ENCODE peak calls at places on chromosomes 1 and 21, in six cellular contexts. O, X, U, J, H and W are unnamed samples.

GRCh38 chr1:109499661-109500536 is 6.0 kb downstream of the CYB561D1 start:
- DNase-seq in O (peak), X (no peak), U (peak), J (no peak), H (peak), W (peak)

GRCh38 chr1:42479621-42480020 is 16.5 kb downstream of the CCDC30 start:
- DNase-seq in O (no peak), X (no peak), U (no peak), J (peak), H (no peak), W (peak)

GRCh38 chr1:181981821-181982220 is 79.7 kb downstream of the ZNF648 start:
- DNase-seq in O (no peak), X (no peak), U (no peak), J (no peak), H (no peak), W (no peak)

GRCh38 chr1:28926629-28927441 is 12.5 kb downstream of the EPB41 start:
- DNase-seq in O (peak), X (no peak), U (no peak), J (no peak), H (peak), W (no peak)

GRCh38 chr1:99645199-99645598 is 714 bp upstream of the PALMD start:
- DNase-seq in O (no peak), X (no peak), U (no peak), J (peak), H (peak), W (peak)

GRCh38 chr1:164721037-164721496 is 162.1 kb downstream of the PBX1 start:
- DNase-seq in O (no peak), X (no peak), U (no peak), J (no peak), H (no peak), W (no peak)

GRCh38 chr1:241600496-241600901 is 39.7 kb downstream of the CHML start:
- DNase-seq in O (no peak), X (no peak), U (no peak), J (no peak), H (no peak), W (no peak)

GRCh38 chr1:67700692-67701410 is 15.8 kb downstream of the GADD45A start:
- DNase-seq in O (no peak), X (no peak), U (peak), J (no peak), H (no peak), W (no peak)

GRCh38 chr1:82246050-82246449 is 445.3 kb downstream of the ADGRL2 start:
- DNase-seq in O (no peak), X (no peak), U (no peak), J (no peak), H (no peak), W (no peak)

GRCh38 chr1:213603087-213603486 is 384.7 kb upstream of the PROX1 start:
- DNase-seq in O (no peak), X (no peak), U (no peak), J (no peak), H (no peak), W (no peak)

GRCh38 chr1:117205368-117205767 is 5.4 kb downstream of the VTCN1 start:
- DNase-seq in O (no peak), X (no peak), U (no peak), J (no peak), H (no peak), W (peak)

GRCh38 chr1:18931731-18932130 is 24.7 kb downstream of the IFFO2 start:
- DNase-seq in O (no peak), X (no peak), U (no peak), J (no peak), H (no peak), W (no peak)

GRCh38 chr1:44827197-44828002 is 15.7 kb downstream of the PTCH2 start:
- DNase-seq in O (no peak), X (no peak), U (no peak), J (no peak), H (no peak), W (no peak)

GRCh38 chr1:56434659-56435202 is 144.6 kb downstream of the PLPP3 start:
- DNase-seq in O (no peak), X (no peak), U (no peak), J (no peak), H (no peak), W (no peak)

GRCh38 chr21:14734833-14735232 is 188.7 kb upstream of the SAMSN1 start:
- DNase-seq in O (no peak), X (no peak), U (no peak), J (no peak), H (no peak), W (no peak)

GRCh38 chr1:110309768-110310167 is 29.4 kb upstream of the RBM15 start:
- DNase-seq in O (no peak), X (no peak), U (no peak), J (no peak), H (no peak), W (peak)

GRCh38 chr1:207820568-207821463 is 69.0 kb downstream of the CD46 start:
- DNase-seq in O (no peak), X (no peak), U (no peak), J (no peak), H (no peak), W (no peak)

GRCh38 chr1:81549588-81550127 is 251.1 kb upstream of the ADGRL2 start:
- DNase-seq in O (no peak), X (no peak), U (no peak), J (peak), H (peak), W (peak)

GRCh38 chr1:12692967-12693782 is 22.7 kb upstream of the AADACL3 start:
- DNase-seq in O (no peak), X (no peak), U (no peak), J (no peak), H (no peak), W (no peak)

GRCh38 chr1:30522031-30523004 is 201.1 kb downstream of the MATN1 start:
- DNase-seq in O (peak), X (no peak), U (no peak), J (no peak), H (no peak), W (peak)

GRCh38 chr1:198903203-198903602 is 264.4 kb downstream of the PTPRC start:
- DNase-seq in O (no peak), X (no peak), U (no peak), J (peak), H (no peak), W (peak)